ENCODE peak calls at places on chromosomes 6 and 20, in nine cellular contexts. O, M, Q, F, X, E, R, J and Y are unnamed samples.

GRCh38 chr6:72968704-72969103 is 256.6 kb downstream of the KHDC1L start:
- DNase-seq in O (no peak), M (no peak), Q (no peak), F (no peak), X (no peak), E (no peak), R (no peak), J (no peak), Y (no peak)

GRCh38 chr20:17525650-17526049 is 5.5 kb downstream of the BFSP1 start:
- DNase-seq in O (no peak), M (no peak), Q (no peak), F (no peak), X (no peak), E (peak), R (no peak), J (no peak), Y (no peak)

GRCh38 chr20:841568-842546 is 8.3 kb downstream of the FAM110A start:
- DNase-seq in O (no peak), M (no peak), Q (no peak), F (no peak), X (no peak), E (no peak), R (no peak), J (no peak), Y (no peak)

GRCh38 chr20:63957004-63957689 is 931 bp upstream of the UCKL1 start:
- DNase-seq in O (peak), M (peak), Q (peak), F (no peak), X (peak), E (peak), R (peak), J (peak), Y (no peak)

GRCh38 chr6:119552016-119552415 is 202.5 kb upstream of the MAN1A1 start:
- DNase-seq in O (no peak), M (no peak), Q (no peak), F (no peak), X (no peak), E (no peak), R (no peak), J (no peak), Y (no peak)

GRCh38 chr6:35008858-35009257 is 119.8 kb downstream of the ANKS1A start:
- DNase-seq in O (no peak), M (no peak), Q (no peak), F (no peak), X (no peak), E (no peak), R (no peak), J (no peak), Y (no peak)

GRCh38 chr20:42082611-42083010 is 464.4 kb upstream of the CHD6 start:
- DNase-seq in O (no peak), M (no peak), Q (no peak), F (no peak), X (no peak), E (no peak), R (no peak), J (no peak), Y (no peak)

GRCh38 chr6:75210885-75211739 is 5.3 kb upstream of the COL12A1 start:
- DNase-seq in O (peak), M (no peak), Q (peak), F (no peak), X (no peak), E (peak), R (peak), J (no peak), Y (no peak)

GRCh38 chr6:24321538-24322162 is 36.2 kb downstream of the DCDC2 start:
- DNase-seq in O (no peak), M (no peak), Q (no peak), F (no peak), X (no peak), E (no peak), R (no peak), J (no peak), Y (no peak)

GRCh38 chr20:57894096-57894495 is 184.3 kb upstream of the PMEPA1 start:
- DNase-seq in O (no peak), M (no peak), Q (no peak), F (no peak), X (no peak), E (no peak), R (no peak), J (no peak), Y (no peak)

GRCh38 chr6:136037885-136038460 is 186.5 kb downstream of the PDE7B start:
- DNase-seq in O (peak), M (peak), Q (no peak), F (no peak), X (peak), E (no peak), R (peak), J (no peak), Y (no peak)

GRCh38 chr20:57941572-57942381 is 232.0 kb upstream of the PMEPA1 start:
- DNase-seq in O (no peak), M (no peak), Q (no peak), F (no peak), X (no peak), E (no peak), R (no peak), J (no peak), Y (no peak)